ENCODE peak calls at places on chromosomes 11 and 22, in six cellular contexts. X, G, P, J, H and R are unnamed samples.

GRCh38 chr22:25368271-25368670 is 148.8 kb downstream of the CRYBB2 start:
- DNase-seq in X (no peak), G (no peak), P (no peak), J (no peak), H (peak; percentile 11), R (peak; percentile 30)

GRCh38 chr11:134252539-134253188 is 488 bp downstream of the THYN1 start:
- DNase-seq in X (no peak), G (no peak), P (no peak), J (no peak), H (no peak), R (no peak)

GRCh38 chr11:116703421-116703820 is 69.4 kb downstream of the BUD13 start:
- DNase-seq in X (no peak), G (no peak), P (no peak), J (no peak), H (no peak), R (no peak)

GRCh38 chr22:20774882-20775281 is 969 bp downstream of the SERPIND1 start:
- DNase-seq in X (no peak), G (no peak), P (no peak), J (no peak), H (no peak), R (no peak)

GRCh38 chr11:118148240-118148639 is 4.4 kb downstream of the SCN4B start:
- DNase-seq in X (no peak), G (no peak), P (peak; percentile 7), J (no peak), H (no peak), R (no peak)

GRCh38 chr22:18110194-18110943 is at the start of gene TUBA8:
- DNase-seq in X (peak; percentile 29), G (no peak), P (no peak), J (no peak), H (no peak), R (peak; percentile 77)

GRCh38 chr11:124891390-124891861 is 6.2 kb downstream of the ROBO4 start:
- DNase-seq in X (no peak), G (no peak), P (no peak), J (no peak), H (no peak), R (no peak)

GRCh38 chr11:64872790-64873488 is 5.5 kb downstream of the EHD1 start:
- DNase-seq in X (no peak), G (no peak), P (peak; percentile 46), J (no peak), H (no peak), R (no peak)

GRCh38 chr11:28834877-28835276 is 726.7 kb downstream of the METTL15 start:
- DNase-seq in X (peak; percentile 67), G (no peak), P (no peak), J (no peak), H (peak; percentile 74), R (no peak)

GRCh38 chr22:25008666-25009065 is 56.1 kb downstream of the KIAA1671 start:
- DNase-seq in X (no peak), G (no peak), P (no peak), J (peak; percentile 35), H (peak; percentile 16), R (no peak)

GRCh38 chr11:61082161-61082870 is 20.0 kb upstream of the CD5 start:
- DNase-seq in X (no peak), G (no peak), P (no peak), J (no peak), H (no peak), R (no peak)

GRCh38 chr11:92765965-92766371 is 203.5 kb upstream of the MTNR1B start:
- DNase-seq in X (peak; percentile 63), G (no peak), P (no peak), J (no peak), H (no peak), R (peak; percentile 28)

GRCh38 chr22:42919199-42919598 is 62.1 kb upstream of the ARFGAP3 start:
- DNase-seq in X (no peak), G (peak; percentile 20), P (peak; percentile 59), J (no peak), H (peak; percentile 22), R (peak; percentile 61)

GRCh38 chr11:34899633-34900016 is 16.6 kb downstream of the APIP start:
- DNase-seq in X (no peak), G (no peak), P (no peak), J (no peak), H (peak; percentile 27), R (peak; percentile 37)

GRCh38 chr11:34905666-34906065 is 10.5 kb downstream of the APIP start:
- DNase-seq in X (no peak), G (no peak), P (no peak), J (no peak), H (no peak), R (no peak)

GRCh38 chr11:34909435-34909834 is 6.7 kb downstream of the APIP start:
- DNase-seq in X (no peak), G (no peak), P (no peak), J (no peak), H (no peak), R (no peak)

GRCh38 chr11:34907934-34908593 is 8.1 kb downstream of the APIP start:
- DNase-seq in X (peak; percentile 24), G (no peak), P (no peak), J (no peak), H (no peak), R (no peak)

DNA sequence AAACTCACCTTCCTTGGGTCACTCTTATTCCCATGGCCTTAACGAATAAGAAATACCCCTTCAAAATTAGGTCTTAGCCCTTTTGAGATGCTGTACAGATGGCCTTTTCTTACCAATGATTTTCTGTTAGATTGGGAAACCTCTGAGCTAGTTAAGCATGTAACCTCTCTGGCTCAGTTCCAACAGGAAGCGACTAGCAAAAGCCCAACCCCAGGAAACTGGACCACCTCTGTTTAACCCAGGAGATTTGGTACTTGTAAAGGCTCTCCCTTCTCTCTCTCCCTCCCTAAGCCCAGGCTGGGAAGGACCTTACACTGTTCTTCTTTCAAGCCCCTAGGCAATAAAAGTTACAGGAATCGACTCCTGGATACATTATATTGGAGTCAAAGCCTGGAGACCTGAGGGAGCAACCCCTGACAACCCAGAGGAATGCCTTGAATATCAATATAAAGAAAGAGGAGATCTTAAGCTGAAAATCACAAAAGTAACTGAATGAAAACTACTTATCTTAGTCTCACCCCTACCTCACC is 11.7 kb downstream of the APIP start:
- DNase-seq in X (no peak), G (no peak), P (no peak), J (no peak), H (no peak), R (peak; percentile 7)
- TF ChIP-seq MYC in X (no peak), G (no peak), P (no peak), J (no peak), H (no peak), R (no peak)

GRCh38 chr11:68212421-68213134 is 518 bp downstream of the KMT5B start:
- DNase-seq in X (peak; percentile 63), G (peak; percentile 87), P (peak; percentile 65), J (no peak), H (peak; percentile 78), R (peak; percentile 86)
- TF ChIP-seq POLR2A in X (no peak), G (no peak), P (no peak), J (no peak), H (peak; percentile 6), R (no peak)

GRCh38 chr11:75768112-75768908 is at the start of gene DGAT2:
- DNase-seq in X (peak; percentile 79), G (peak; percentile 93), P (peak; percentile 84), J (peak; percentile 47), H (peak; percentile 73), R (peak; percentile 92)
- TF ChIP-seq CTCF in X (peak; percentile 29), G (peak; percentile 54), P (peak; percentile 95), J (peak; percentile 39), H (peak; percentile 17), R (peak; percentile 67)

GRCh38 chr11:1082728-1083620 is 8.3 kb downstream of the MUC2 start:
- DNase-seq in X (no peak), G (no peak), P (no peak), J (no peak), H (no peak), R (peak; percentile 58)

GRCh38 chr11:1083621-1084551 is 9.2 kb downstream of the MUC2 start:
- DNase-seq in X (no peak), G (no peak), P (no peak), J (no peak), H (no peak), R (no peak)

GRCh38 chr11:1084561-1085439 is 10.1 kb downstream of the MUC2 start:
- DNase-seq in X (no peak), G (no peak), P (no peak), J (no peak), H (no peak), R (peak; percentile 44)

GRCh38 chr11:1081601-1082311 is 7.1 kb downstream of the MUC2 start:
- DNase-seq in X (no peak), G (no peak), P (no peak), J (no peak), H (no peak), R (no peak)

GRCh38 chr11:1082346-1082727 is 7.7 kb downstream of the MUC2 start:
- DNase-seq in X (no peak), G (no peak), P (no peak), J (no peak), H (no peak), R (no peak)
- TF ChIP-seq MYC in X (no peak), G (no peak), P (no peak), J (no peak), H (no peak), R (no peak)

GRCh38 chr11:77212314-77213007 is 84.4 kb downstream of the MYO7A start:
- DNase-seq in X (no peak), G (no peak), P (no peak), J (no peak), H (no peak), R (no peak)
- TF ChIP-seq POLR2A in X (no peak), G (no peak), P (no peak), J (no peak), H (no peak), R (no peak)

DNA sequence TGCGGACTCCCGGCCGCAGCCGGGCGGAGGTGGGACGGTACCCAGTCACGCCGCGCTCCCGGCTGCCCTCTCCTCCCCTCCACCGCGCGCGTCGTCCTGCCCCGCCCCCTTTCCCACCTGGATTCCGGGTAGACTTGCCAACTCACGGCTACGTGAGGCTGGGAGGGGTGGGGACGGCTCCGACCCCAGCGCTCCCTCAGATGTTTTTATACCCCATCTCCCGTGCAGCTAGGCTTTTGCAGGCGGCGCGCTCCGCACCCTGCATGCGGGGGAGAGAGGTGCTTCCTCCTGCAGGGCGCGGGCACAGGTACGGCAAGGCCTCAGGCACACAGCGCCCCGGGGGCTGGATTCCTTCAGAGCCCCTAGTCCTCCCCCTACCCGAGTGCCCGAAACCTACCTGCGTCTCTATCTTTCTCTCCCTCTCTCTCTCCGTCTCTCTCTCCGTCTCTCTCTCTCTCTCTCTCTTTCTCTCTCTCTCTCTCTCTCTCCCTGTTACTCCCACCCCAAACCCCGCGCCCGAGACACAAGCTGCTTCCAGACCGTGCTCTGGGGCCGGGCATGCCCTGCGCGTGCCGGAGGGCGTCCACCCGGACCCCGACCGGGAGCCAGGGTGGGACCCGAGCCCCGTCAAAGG is 1.9 kb downstream of the PDGFB start:
- DNase-seq in X (no peak), G (no peak), P (peak; percentile 60), J (no peak), H (no peak), R (no peak)
- TF ChIP-seq CTCF in X (no peak), G (no peak), P (no peak), J (no peak), H (no peak), R (no peak)

DNA sequence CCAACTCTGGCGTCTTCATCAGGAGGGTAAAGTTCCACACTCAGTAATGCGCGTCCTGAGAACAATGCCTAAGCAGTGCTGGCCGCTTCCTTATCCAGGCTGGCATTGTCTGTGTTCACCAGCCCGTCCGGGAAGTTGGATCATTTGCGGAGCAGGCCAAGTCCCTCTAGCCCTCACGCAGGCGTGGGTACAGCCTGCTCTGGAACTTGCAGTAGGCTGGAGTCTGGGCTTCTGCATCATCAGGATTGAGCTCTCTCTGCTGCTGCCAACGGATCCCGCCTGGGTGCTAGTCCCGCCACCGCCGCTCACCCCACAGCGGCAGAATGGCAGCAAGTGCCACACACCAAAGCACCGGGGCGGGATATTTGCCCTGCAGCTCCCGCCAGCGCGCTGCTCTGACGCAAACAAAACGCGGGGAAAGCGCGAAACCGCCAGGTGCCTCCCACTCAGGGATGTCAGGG is 29.0 kb downstream of the GLYATL1 start:
- DNase-seq in X (no peak), G (no peak), P (no peak), J (no peak), H (no peak), R (no peak)
- TF ChIP-seq MYC in X (no peak), G (no peak), P (no peak), J (no peak), H (no peak), R (no peak)